ENCODE peak calls at places on chromosomes 7 and 10, in six cellular contexts. N, H, T, V, C and G are unnamed samples.

GRCh38 chr7:2843711-2844152 is 376 bp downstream of the GNA12 start:
- DNase-seq in N (peak; percentile 49), H (no peak), T (no peak), V (no peak), C (peak; percentile 27), G (peak; percentile 58)

GRCh38 chr10:74072503-74072902 is 74.6 kb downstream of the VCL start:
- DNase-seq in N (no peak), H (no peak), T (no peak), V (no peak), C (no peak), G (no peak)

GRCh38 chr10:112650588-112651030 is 203.6 kb downstream of the VTI1A start:
- DNase-seq in N (no peak), H (no peak), T (no peak), V (no peak), C (peak; percentile 21), G (no peak)

GRCh38 chr10:102434251-102434913 is 2.0 kb upstream of the CUEDC2 start:
- DNase-seq in N (no peak), H (no peak), T (no peak), V (no peak), C (peak; percentile 71), G (no peak)

GRCh38 chr10:124679401-124679800 is 64.8 kb downstream of the FAM53B start:
- DNase-seq in N (no peak), H (no peak), T (no peak), V (no peak), C (no peak), G (no peak)

GRCh38 chr7:102066476-102066875 is 220.2 kb upstream of the SH2B2 start:
- DNase-seq in N (no peak), H (no peak), T (no peak), V (no peak), C (no peak), G (no peak)

GRCh38 chr10:18610517-18610916 is 40.9 kb downstream of the NSUN6 start:
- DNase-seq in N (no peak), H (peak; percentile 17), T (no peak), V (no peak), C (peak; percentile 89), G (no peak)

GRCh38 chr7:23266918-23267317 is 20.3 kb downstream of the GPNMB start:
- DNase-seq in N (no peak), H (no peak), T (no peak), V (no peak), C (no peak), G (no peak)

GRCh38 chr7:102890292-102890970 is 22.4 kb upstream of the LRRC17 start:
- DNase-seq in N (no peak), H (peak; percentile 38), T (no peak), V (no peak), C (peak; percentile 90), G (no peak)

GRCh38 chr10:12839941-12840611 is 161.4 kb downstream of the CCDC3 start:
- DNase-seq in N (no peak), H (no peak), T (no peak), V (no peak), C (peak; percentile 31), G (no peak)

GRCh38 chr7:75814407-75814947 is 871 bp upstream of the CCL24 start:
- DNase-seq in N (no peak), H (no peak), T (no peak), V (no peak), C (no peak), G (no peak)

GRCh38 chr10:117165557-117166419 is 27.7 kb upstream of the VAX1 start:
- DNase-seq in N (peak; percentile 57), H (no peak), T (no peak), V (no peak), C (peak; percentile 20), G (no peak)

DNA sequence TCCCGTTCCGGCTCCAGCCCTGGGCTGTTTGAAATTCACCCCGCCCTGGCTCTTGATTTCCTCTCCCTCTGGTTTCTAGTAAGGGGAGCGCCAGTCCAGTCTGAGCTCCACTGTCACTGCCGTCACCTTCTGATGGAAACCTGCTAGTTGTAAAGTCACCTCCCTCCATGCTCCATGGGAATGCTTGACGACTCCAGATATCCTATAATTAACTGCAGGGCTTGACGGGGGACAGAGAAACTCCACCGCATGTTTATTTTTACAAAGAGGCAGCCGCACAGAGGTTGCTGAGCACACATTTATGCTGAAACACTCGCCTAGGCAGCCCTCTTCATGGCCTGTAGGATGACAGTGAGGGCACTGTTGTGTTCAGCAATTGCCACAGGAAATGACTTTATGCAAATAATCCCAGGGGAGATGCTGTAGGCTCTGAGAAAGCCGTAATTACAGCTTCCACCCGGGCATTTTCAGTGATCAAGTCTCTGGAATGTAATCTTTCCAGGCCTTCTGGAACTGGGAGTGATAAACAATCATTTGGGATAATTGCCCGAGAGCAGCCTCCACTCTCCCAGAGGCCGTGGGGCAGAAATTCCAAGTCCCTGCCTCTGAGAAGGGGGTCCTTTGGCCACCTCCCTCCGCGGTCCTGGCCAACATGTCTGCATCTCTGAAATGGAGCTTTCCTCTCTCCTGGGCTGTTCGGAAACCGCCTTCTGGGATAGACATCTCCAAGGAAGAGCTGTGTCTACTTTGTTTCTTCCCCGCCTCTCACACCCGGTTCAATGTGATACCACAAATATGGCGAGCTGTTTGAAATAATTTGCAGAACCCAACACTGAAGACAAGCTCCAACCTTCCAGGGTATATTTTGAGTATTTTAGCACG is 300.5 kb downstream of the KLF6 start:
- DNase-seq in N (no peak), H (no peak), T (no peak), V (no peak), C (no peak), G (peak; percentile 89)
- H3K4me3 ChIP-seq in N (no peak overlapping the region), H (no peak overlapping the region), T (no peak overlapping the region), V (peak overlapping the region; percentile 39), C (no peak overlapping the region), G (peak overlapping the region; percentile 81)

GRCh38 chr7:26375604-26376207 is 84.0 kb downstream of the SNX10 start:
- DNase-seq in N (no peak), H (no peak), T (no peak), V (no peak), C (no peak), G (no peak)
- H3K4me3 ChIP-seq in N (no peak overlapping the region), H (no peak overlapping the region), T (peak overlapping the region; percentile 64), V (peak overlapping the region; percentile 43), C (no peak overlapping the region), G (no peak overlapping the region)

DNA sequence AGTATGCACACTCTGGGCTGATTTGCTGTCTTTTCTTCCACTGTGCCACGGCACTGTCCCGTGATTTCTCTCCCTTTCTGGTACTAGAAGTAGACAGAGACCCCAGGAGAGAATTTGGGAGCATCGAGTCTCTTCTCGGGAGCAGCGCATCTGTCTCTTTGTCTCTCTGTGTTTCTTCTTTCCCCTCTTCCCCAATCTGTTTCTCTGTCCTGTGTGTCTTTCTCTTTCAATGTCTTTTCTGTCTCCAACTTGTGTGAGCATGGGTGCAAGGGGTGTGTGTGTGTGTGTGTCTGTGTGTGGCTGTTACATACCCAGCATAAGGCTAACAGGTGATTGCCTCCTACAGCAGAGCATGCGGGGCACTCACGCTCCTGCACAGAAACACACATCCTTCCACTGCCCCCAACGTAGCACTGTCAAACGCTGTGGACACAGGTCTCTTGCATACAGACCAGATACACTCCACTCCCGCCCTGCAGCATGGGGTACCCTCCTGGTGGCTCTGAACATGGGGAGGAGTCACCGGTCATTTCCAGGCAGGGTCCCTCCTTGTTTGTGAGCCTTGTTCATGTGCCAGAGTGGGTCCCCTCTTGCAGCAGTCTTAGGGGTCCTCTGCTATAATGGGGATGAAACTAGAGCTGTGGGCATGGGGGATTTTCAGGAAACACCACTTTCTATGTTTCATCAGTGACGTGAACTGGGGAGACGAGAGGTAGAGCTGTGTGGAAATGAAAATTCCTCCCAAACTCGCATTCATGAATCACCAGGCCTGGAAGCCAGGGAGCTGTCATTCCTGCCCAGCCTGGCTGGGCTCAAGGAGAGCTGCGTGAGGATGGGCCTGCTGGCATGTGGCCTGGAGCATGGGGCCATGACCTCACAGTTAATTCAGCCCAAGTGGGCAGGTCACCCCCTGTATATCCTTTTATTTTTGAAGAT is 955 bp downstream of the ADAMTS14 start:
- DNase-seq in N (no peak), H (peak; percentile 63), T (no peak), V (no peak), C (peak; percentile 95), G (no peak)
- H3K4me3 ChIP-seq in N (no peak overlapping the region), H (peak overlapping the region; percentile 60), T (peak overlapping the region; percentile 51), V (no peak overlapping the region), C (peak overlapping the region; percentile 71), G (no peak overlapping the region)

GRCh38 chr10:115118346-115118745 is 25.2 kb downstream of the ATRNL1 start:
- DNase-seq in N (no peak), H (no peak), T (no peak), V (no peak), C (no peak), G (peak; percentile 52)
- H3K4me3 ChIP-seq in N (no peak overlapping the region), H (no peak overlapping the region), T (no peak overlapping the region), V (no peak overlapping the region), C (no peak overlapping the region), G (no peak overlapping the region)

DNA sequence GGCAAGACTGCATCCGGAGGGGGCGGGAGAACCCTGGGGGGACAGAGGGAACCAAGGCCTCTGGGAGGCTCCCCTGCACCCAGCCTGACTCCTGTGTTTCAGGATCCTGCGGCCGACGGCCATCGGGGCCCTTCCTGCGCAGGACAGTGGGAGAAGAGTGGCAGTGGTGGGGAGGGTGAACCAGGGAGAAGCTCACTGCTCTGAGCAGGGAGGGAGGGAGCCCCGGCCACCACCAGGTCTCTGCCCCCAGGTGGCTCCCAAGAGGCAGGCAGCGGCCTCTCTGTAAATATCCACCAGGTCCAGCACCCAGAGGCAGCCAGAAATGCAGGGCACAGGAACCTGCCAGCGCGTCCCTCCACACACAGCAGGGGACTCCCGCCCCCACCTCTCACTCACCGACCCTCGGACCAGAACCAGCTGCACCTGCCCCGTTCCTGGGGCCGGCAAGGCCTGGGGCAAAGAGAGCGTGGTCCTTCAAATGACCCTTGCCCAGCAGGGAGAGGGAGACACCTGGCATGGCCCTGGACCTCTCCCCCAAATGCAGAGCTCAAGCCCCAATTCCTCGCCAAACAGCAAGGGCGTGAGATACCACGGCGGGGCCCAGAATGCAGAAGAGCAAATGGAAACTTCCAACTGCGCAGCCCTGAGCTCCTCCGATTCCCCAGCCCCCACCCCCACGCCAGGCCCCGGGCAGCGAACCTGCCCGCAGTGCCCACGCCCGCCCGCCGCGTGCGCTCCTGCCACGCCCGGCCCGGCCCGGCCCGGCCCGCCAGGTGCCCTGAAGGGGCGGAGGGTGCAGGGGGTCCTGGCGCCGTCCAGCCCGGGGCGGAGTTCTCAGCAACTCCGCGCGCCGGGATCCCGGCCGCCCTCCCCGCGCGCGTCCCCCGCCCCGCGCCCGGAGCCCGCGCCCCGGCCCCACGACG is 805 bp downstream of the RASGEF1A start:
- DNase-seq in N (peak; percentile 49), H (no peak), T (peak; percentile 40), V (peak; percentile 14), C (no peak), G (no peak)
- H3K4me3 ChIP-seq in N (no peak overlapping the region), H (no peak overlapping the region), T (peak overlapping the region; percentile 46), V (no peak overlapping the region), C (no peak overlapping the region), G (no peak overlapping the region)